ENCODE peak calls at places on chromosome 21, in ten cellular contexts. H, M, C, E, W, Z, F, V, J and K are unnamed samples.

GRCh38 chr21:39034590-39035536 is 148.4 kb downstream of the PSMG1 start:
- DNase-seq in H (no peak), M (no peak), C (no peak), E (no peak), W (no peak), Z (no peak), F (no peak), V (no peak), J (no peak), K (no peak)

GRCh38 chr21:20404915-20405314 is 593.3 kb upstream of the NCAM2 start:
- DNase-seq in H (no peak), M (no peak), C (no peak), E (no peak), W (no peak), Z (no peak), F (no peak), V (no peak), J (no peak), K (no peak)

GRCh38 chr21:21000576-21001175 is 2.5 kb downstream of the NCAM2 start:
- DNase-seq in H (no peak), M (no peak), C (no peak), E (no peak), W (no peak), Z (no peak), F (no peak), V (no peak), J (no peak), K (no peak)

GRCh38 chr21:34844033-34844923 is 175.5 kb downstream of the CLIC6 start:
- DNase-seq in H (no peak), M (no peak), C (no peak), E (no peak), W (no peak), Z (no peak), F (peak), V (no peak), J (peak), K (no peak)

GRCh38 chr21:37146320-37147225 is 73.5 kb downstream of the TTC3 start:
- DNase-seq in H (no peak), M (no peak), C (no peak), E (no peak), W (no peak), Z (no peak), F (peak), V (no peak), J (peak), K (no peak)

GRCh38 chr21:38760762-38761155 is 45.0 kb upstream of the ETS2 start:
- DNase-seq in H (no peak), M (no peak), C (no peak), E (no peak), W (no peak), Z (no peak), F (no peak), V (no peak), J (no peak), K (no peak)

GRCh38 chr21:38505654-38506523 is 7.6 kb upstream of the ERG start:
- DNase-seq in H (no peak), M (no peak), C (no peak), E (peak), W (peak), Z (peak), F (peak), V (peak), J (peak), K (no peak)

GRCh38 chr21:45543371-45543709 is 1.1 kb upstream of the SLC19A1 start:
- DNase-seq in H (no peak), M (no peak), C (no peak), E (no peak), W (no peak), Z (no peak), F (no peak), V (no peak), J (no peak), K (no peak)

GRCh38 chr21:33278736-33279135 is 12.6 kb downstream of the IL10RB start:
- DNase-seq in H (no peak), M (no peak), C (no peak), E (no peak), W (no peak), Z (no peak), F (no peak), V (no peak), J (no peak), K (no peak)

GRCh38 chr21:45874716-45875415 is 106.7 kb upstream of the COL6A1 start:
- DNase-seq in H (no peak), M (no peak), C (peak), E (no peak), W (peak), Z (no peak), F (peak), V (no peak), J (peak), K (peak)

GRCh38 chr21:45698493-45698947 is 55.0 kb downstream of the PCBP3 start:
- DNase-seq in H (no peak), M (no peak), C (no peak), E (no peak), W (peak), Z (no peak), F (peak), V (no peak), J (peak), K (peak)

GRCh38 chr21:45338326-45339017 is 50.8 kb upstream of the POFUT2 start:
- DNase-seq in H (no peak), M (no peak), C (peak), E (no peak), W (no peak), Z (no peak), F (no peak), V (no peak), J (no peak), K (no peak)

GRCh38 chr21:40191616-40192015 is 324.4 kb downstream of the PCP4 start:
- DNase-seq in H (no peak), M (no peak), C (no peak), E (no peak), W (no peak), Z (no peak), F (no peak), V (no peak), J (no peak), K (no peak)

GRCh38 chr21:28516996-28517592 is 475.6 kb downstream of the LTN1 start:
- DNase-seq in H (peak), M (peak), C (peak), E (peak), W (no peak), Z (peak), F (peak), V (no peak), J (peak), K (no peak)

GRCh38 chr21:21232320-21232719 is 234.1 kb downstream of the NCAM2 start:
- DNase-seq in H (no peak), M (no peak), C (no peak), E (peak), W (no peak), Z (peak), F (peak), V (no peak), J (peak), K (peak)

GRCh38 chr21:45135868-45136267 is 61.5 kb downstream of the ADARB1 start:
- DNase-seq in H (no peak), M (no peak), C (no peak), E (no peak), W (no peak), Z (no peak), F (no peak), V (no peak), J (no peak), K (no peak)

GRCh38 chr21:38965910-38966504 is 160.3 kb downstream of the ETS2 start:
- DNase-seq in H (no peak), M (no peak), C (peak), E (peak), W (no peak), Z (peak), F (peak), V (no peak), J (peak), K (no peak)

GRCh38 chr21:38911523-38912354 is 106.0 kb downstream of the ETS2 start:
- DNase-seq in H (no peak), M (no peak), C (no peak), E (peak), W (no peak), Z (no peak), F (no peak), V (no peak), J (no peak), K (no peak)

GRCh38 chr21:38832664-38833063 is 26.9 kb downstream of the ETS2 start:
- DNase-seq in H (no peak), M (no peak), C (no peak), E (no peak), W (no peak), Z (no peak), F (no peak), V (no peak), J (no peak), K (no peak)

GRCh38 chr21:25118648-25119047 is 488.6 kb downstream of the MRPL39 start:
- DNase-seq in H (no peak), M (no peak), C (no peak), E (no peak), W (no peak), Z (no peak), F (no peak), V (no peak), J (no peak), K (no peak)

GRCh38 chr21:27606422-27606821 is 639.5 kb upstream of the ADAMTS5 start:
- DNase-seq in H (no peak), M (no peak), C (no peak), E (no peak), W (no peak), Z (no peak), F (no peak), V (no peak), J (no peak), K (no peak)

GRCh38 chr21:36847189-36847588 is 119.3 kb downstream of the HLCS start:
- DNase-seq in H (no peak), M (no peak), C (no peak), E (peak), W (no peak), Z (no peak), F (peak), V (no peak), J (peak), K (peak)

GRCh38 chr21:14713109-14713508 is 167.0 kb upstream of the SAMSN1 start:
- DNase-seq in H (no peak), M (no peak), C (no peak), E (no peak), W (no peak), Z (no peak), F (no peak), V (no peak), J (no peak), K (no peak)

GRCh38 chr21:36504067-36505058 is 24.4 kb upstream of the CLDN14 start:
- DNase-seq in H (peak), M (peak), C (no peak), E (peak), W (no peak), Z (no peak), F (peak), V (peak), J (peak), K (peak)

GRCh38 chr21:36860736-36861594 is 105.5 kb downstream of the HLCS start:
- DNase-seq in H (no peak), M (no peak), C (no peak), E (peak), W (no peak), Z (no peak), F (peak), V (no peak), J (peak), K (no peak)

GRCh38 chr21:16811011-16811410 is 701.8 kb upstream of the CXADR start:
- DNase-seq in H (no peak), M (no peak), C (no peak), E (no peak), W (no peak), Z (no peak), F (no peak), V (no peak), J (no peak), K (no peak)

GRCh38 chr21:27570306-27570868 is 603.5 kb upstream of the ADAMTS5 start:
- DNase-seq in H (no peak), M (no peak), C (no peak), E (no peak), W (peak), Z (no peak), F (peak), V (no peak), J (peak), K (peak)

GRCh38 chr21:35427320-35428040 is 378.4 kb upstream of the RUNX1 start:
- DNase-seq in H (no peak), M (no peak), C (no peak), E (no peak), W (no peak), Z (no peak), F (peak), V (no peak), J (no peak), K (no peak)

GRCh38 chr21:15904389-15904788 is 174.6 kb downstream of the USP25 start:
- DNase-seq in H (no peak), M (no peak), C (no peak), E (no peak), W (no peak), Z (no peak), F (no peak), V (no peak), J (no peak), K (no peak)

GRCh38 chr21:46634966-46635323 is 529 bp upstream of the PRMT2 start:
- DNase-seq in H (no peak), M (peak), C (no peak), E (peak), W (peak), Z (peak), F (peak), V (peak), J (peak), K (peak)

GRCh38 chr21:15659768-15660423 is 69.9 kb upstream of the USP25 start:
- DNase-seq in H (no peak), M (no peak), C (no peak), E (peak), W (peak), Z (no peak), F (no peak), V (no peak), J (no peak), K (no peak)

GRCh38 chr21:45019887-45020537 is 54.4 kb upstream of the ADARB1 start:
- DNase-seq in H (no peak), M (no peak), C (peak), E (no peak), W (no peak), Z (no peak), F (no peak), V (no peak), J (no peak), K (no peak)

GRCh38 chr21:45365608-45366241 is 39.2 kb upstream of the COL18A1 start:
- DNase-seq in H (no peak), M (no peak), C (no peak), E (no peak), W (no peak), Z (no peak), F (peak), V (no peak), J (peak), K (no peak)

GRCh38 chr21:14850394-14850793 is 214.4 kb downstream of the NRIP1 start:
- DNase-seq in H (no peak), M (no peak), C (no peak), E (no peak), W (no peak), Z (no peak), F (peak), V (no peak), J (peak), K (no peak)

GRCh38 chr21:42640486-42640885 is 12.9 kb upstream of the PDE9A start:
- DNase-seq in H (no peak), M (no peak), C (no peak), E (no peak), W (no peak), Z (no peak), F (no peak), V (no peak), J (no peak), K (no peak)

GRCh38 chr21:30227633-30228404 is 11.9 kb upstream of the CLDN8 start:
- DNase-seq in H (no peak), M (no peak), C (no peak), E (peak), W (peak), Z (no peak), F (peak), V (no peak), J (peak), K (peak)